ENCODE peak calls at places on chromosomes 4 and X, in ten cellular contexts. R is Peyer's patch, O is GM23338, S is IMR-90, I is colonic mucosa, N is body of pancreas, K is right lobe of liver, C is heart left ventricle, X is small intestine, G is mesenchymal stem cell. Z is an unnamed sample.
A peak's percentile ranks its signal among the peaks of the same experiment; 100 is the strongest.

GRCh38 chr4:182307746-182308145 is 64.5 kb downstream of the TENM3 start:
- DNase-seq in R (no peak), O (no peak), S (peak; percentile 97), I (no peak), N (peak; percentile 50), K (no peak), C (no peak), X (no peak), G (peak; percentile 62), Z (no peak)

GRCh38 chr4:55356991-55357461 is 11.0 kb downstream of the SRD5A3 start:
- DNase-seq in R (no peak), O (no peak), S (peak; percentile 44), I (no peak), N (no peak), K (no peak), C (no peak), X (no peak), G (peak; percentile 59), Z (no peak)

GRCh38 chrX:135737361-135738071 is 24.1 kb downstream of the CT45A1 start:
- DNase-seq in R (no peak), O (peak; percentile 15), S (peak; percentile 1), I (no peak), N (no peak), K (no peak), C (no peak), X (no peak), G (no peak), Z (no peak)

GRCh38 chr4:28799696-28800095 is 1920.5 kb upstream of the PCDH7 start:
- DNase-seq in R (no peak), O (no peak), S (no peak), I (no peak), N (no peak), K (no peak), C (no peak), X (no peak), G (no peak), Z (no peak)

GRCh38 chr4:1615786-1616573 is 68.1 kb downstream of the FAM53A start:
- DNase-seq in R (no peak), O (no peak), S (no peak), I (no peak), N (no peak), K (no peak), C (no peak), X (no peak), G (no peak), Z (no peak)

GRCh38 chrX:145856181-145856580 is 38.6 kb downstream of the SLITRK2 start:
- DNase-seq in R (no peak), O (no peak), S (no peak), I (no peak), N (no peak), K (no peak), C (no peak), X (no peak), G (no peak), Z (no peak)

GRCh38 chr4:153241970-153242847 is 38.0 kb downstream of the TRIM2 start:
- DNase-seq in R (no peak), O (peak; percentile 42), S (peak; percentile 73), I (peak; percentile 53), N (no peak), K (no peak), C (no peak), X (peak; percentile 57), G (peak; percentile 94), Z (no peak)

GRCh38 chrX:2692221-2693122 is 1.4 kb downstream of the CD99 start:
- DNase-seq in R (peak; percentile 30), O (peak; percentile 50), S (peak; percentile 58), I (peak; percentile 58), N (peak; percentile 30), K (no peak), C (peak; percentile 70), X (peak; percentile 52), G (no peak), Z (peak; percentile 72)

GRCh38 chrX:154490021-154490413 is 412 bp downstream of the SLC10A3 start:
- DNase-seq in R (peak; percentile 32), O (peak; percentile 25), S (peak; percentile 45), I (peak; percentile 36), N (peak; percentile 31), K (no peak), C (no peak), X (peak; percentile 19), G (peak; percentile 64), Z (peak; percentile 62)

GRCh38 chrX:123927845-123928244 is 33.7 kb upstream of the STAG2 start:
- DNase-seq in R (no peak), O (no peak), S (no peak), I (no peak), N (no peak), K (no peak), C (no peak), X (no peak), G (no peak), Z (no peak)

GRCh38 chr4:39539026-39539690 is 11.9 kb upstream of the UGDH start:
- DNase-seq in R (no peak), O (no peak), S (peak; percentile 50), I (no peak), N (peak; percentile 39), K (no peak), C (no peak), X (no peak), G (no peak), Z (no peak)

GRCh38 chrX:68978211-68978780 is 149.5 kb downstream of the EFNB1 start:
- DNase-seq in R (no peak), O (peak; percentile 54), S (peak; percentile 56), I (no peak), N (peak; percentile 53), K (no peak), C (no peak), X (no peak), G (peak; percentile 14), Z (peak; percentile 58)

GRCh38 chrX:68982476-68982875 is 153.7 kb downstream of the EFNB1 start:
- DNase-seq in R (no peak), O (no peak), S (no peak), I (no peak), N (no peak), K (no peak), C (no peak), X (no peak), G (no peak), Z (no peak)

GRCh38 chrX:68985135-68985725 is 156.4 kb downstream of the EFNB1 start:
- DNase-seq in R (no peak), O (peak; percentile 1), S (no peak), I (no peak), N (no peak), K (no peak), C (no peak), X (no peak), G (no peak), Z (no peak)

GRCh38 chrX:68980906-68981616 is 152.2 kb downstream of the EFNB1 start:
- DNase-seq in R (no peak), O (no peak), S (no peak), I (no peak), N (no peak), K (no peak), C (no peak), X (no peak), G (no peak), Z (no peak)

GRCh38 chrX:68983004-68983857 is 154.4 kb downstream of the EFNB1 start:
- DNase-seq in R (no peak), O (no peak), S (no peak), I (no peak), N (no peak), K (peak; percentile 51), C (no peak), X (no peak), G (no peak), Z (no peak)
- H3K4me3 ChIP-seq in R (no peak overlapping the region), O (no peak overlapping the region), S (no peak overlapping the region), I (no peak overlapping the region), N (no peak overlapping the region), K (no peak overlapping the region), C (no peak overlapping the region), X (no peak overlapping the region), G (no peak overlapping the region), Z (no peak overlapping the region)

DNA sequence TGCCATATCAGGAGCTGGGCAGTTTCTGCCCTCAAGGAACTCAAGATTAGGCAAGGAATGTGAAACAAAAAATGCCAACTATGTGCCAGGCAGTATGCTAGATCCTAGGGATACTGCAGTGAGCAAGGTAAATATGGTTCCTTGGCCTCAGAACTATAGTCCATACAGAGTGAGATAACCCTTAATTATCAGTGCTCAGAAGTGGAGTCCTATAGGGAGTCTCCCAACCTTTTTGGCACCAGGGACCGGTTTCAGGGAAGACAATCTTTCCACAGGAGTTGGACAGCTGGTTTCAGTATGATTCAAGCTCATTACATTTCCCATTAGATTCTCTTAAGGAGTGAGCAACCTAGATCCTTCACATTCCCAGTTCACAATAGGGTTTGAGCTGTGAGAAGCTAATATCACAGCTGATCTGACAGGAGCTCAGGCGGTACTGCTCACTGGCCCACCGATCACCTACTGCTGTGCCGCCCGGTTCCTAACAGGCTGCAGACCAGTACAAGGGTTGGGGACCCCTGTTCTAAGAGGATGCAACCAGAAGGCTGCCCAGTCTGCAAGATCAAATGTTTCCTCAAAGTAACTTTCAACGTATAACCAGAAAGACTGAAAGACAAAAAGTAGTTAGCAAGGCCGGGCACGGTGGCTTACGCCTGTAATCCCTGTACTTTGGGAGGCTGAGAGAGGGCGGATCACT is 1.7 kb upstream of the SRP72 start:
- DNase-seq in R (no peak), O (peak; percentile 11), S (peak; percentile 48), I (no peak), N (no peak), K (no peak), C (no peak), X (peak; percentile 11), G (peak; percentile 36), Z (no peak)
- H3K4me1 ChIP-seq in R (peaks cover 7% of the 10 kb centered on the region), O (peaks cover 17% of the 10 kb centered on the region), S (peaks cover 6% of the 10 kb centered on the region), I (peaks cover 8% of the 10 kb centered on the region), N (peaks cover 33% of the 10 kb centered on the region), K (peaks cover 26% of the 10 kb centered on the region), C (peaks cover 39% of the 10 kb centered on the region), X (peaks cover 6% of the 10 kb centered on the region), G (peaks cover 4% of the 10 kb centered on the region), Z (no peaks in the 10 kb centered on the region)

GRCh38 chrX:1418901-1419544 is 27.1 kb upstream of the SLC25A6 start:
- DNase-seq in R (no peak), O (no peak), S (no peak), I (no peak), N (no peak), K (peak; percentile 48), C (peak; percentile 14), X (no peak), G (no peak), Z (peak; percentile 66)
- H3K36me3 ChIP-seq in R (no peaks in the 10 kb centered on the region), O (peaks cover 16% of the 10 kb centered on the region), S (peaks cover 67% of the 10 kb centered on the region), I (no peaks in the 10 kb centered on the region), N (peaks cover 7% of the 10 kb centered on the region), K (peaks cover 2% of the 10 kb centered on the region), C (peaks cover 42% of the 10 kb centered on the region), X (no peaks in the 10 kb centered on the region), G (peaks cover 86% of the 10 kb centered on the region), Z (peaks cover 8% of the 10 kb centered on the region)

DNA sequence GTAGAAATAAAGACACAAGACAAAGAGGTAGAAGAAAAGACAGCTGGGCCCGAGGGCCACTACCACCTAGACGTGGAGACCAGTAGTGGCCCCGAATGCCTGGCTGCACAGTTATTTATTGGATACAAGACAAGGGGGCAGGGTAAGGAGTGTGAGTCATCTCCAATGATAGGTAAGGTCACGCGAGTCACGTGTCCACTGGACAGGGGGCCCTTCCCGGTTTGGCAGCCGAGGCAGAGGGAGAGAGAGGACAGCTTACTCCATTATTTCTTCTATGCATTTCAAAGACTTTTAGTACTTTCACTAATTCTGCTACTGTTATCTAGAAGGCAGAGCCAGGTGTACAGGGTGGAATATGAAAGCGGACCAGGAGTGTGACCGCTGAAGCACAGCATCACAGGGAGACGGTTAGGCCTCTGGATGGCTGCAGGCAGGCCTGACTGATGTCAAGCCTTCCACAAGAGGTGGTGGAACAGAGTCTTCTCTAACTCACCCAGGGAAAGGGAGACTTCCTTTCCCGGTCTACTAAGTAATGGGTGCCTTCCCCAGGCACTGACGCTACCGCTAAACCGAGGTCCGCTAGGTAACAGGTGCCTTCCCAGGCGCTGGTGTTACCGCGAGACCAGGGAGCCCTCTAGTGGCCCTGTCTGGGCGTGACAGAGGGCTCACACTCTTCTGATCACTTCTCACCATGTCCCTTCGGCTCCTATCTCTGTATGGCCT is 44.9 kb downstream of the ZBTB49 start:
- DNase-seq in R (peak; percentile 63), O (peak; percentile 79), S (peak; percentile 30), I (peak; percentile 68), N (peak; percentile 77), K (peak; percentile 80), C (peak; percentile 64), X (peak; percentile 72), G (peak; percentile 58), Z (peak; percentile 83)
- H3K4me3 ChIP-seq in R (no peak overlapping the region), O (no peak overlapping the region), S (no peak overlapping the region), I (no peak overlapping the region), N (no peak overlapping the region), K (no peak overlapping the region), C (no peak overlapping the region), X (no peak overlapping the region), G (no peak overlapping the region), Z (no peak overlapping the region)

Z was measured in aorta.